ENCODE peak calls at places on chromosomes 7 and 10, in five cellular contexts. One of them, this sample, is unnamed.
A peak's percentile ranks its signal among the peaks of the same experiment; 100 is the strongest.

GRCh38 chr7:113113912-113114311 is 4.4 kb downstream of the SMIM30 start:
- DNase-seq in HepG2: peak; percentile 2
- DNase-seq in A549: no peak
- DNase-seq in IMR-90: no peak
- DNase-seq in GM12878: no peak
- DNase-seq in this sample: peak; percentile 23

GRCh38 chr10:22322663-22323160 is 1.8 kb downstream of the BMI1 start:
- DNase-seq in A549: no peak
- DNase-seq in GM12878: no peak
- DNase-seq in HepG2: no peak
- DNase-seq in IMR-90: no peak
- DNase-seq in this sample: no peak

GRCh38 chr7:1508277-1508758 is 4.1 kb upstream of the INTS1 start:
- DNase-seq in IMR-90: no peak
- DNase-seq in HepG2: no peak
- DNase-seq in A549: no peak
- DNase-seq in GM12878: no peak
- DNase-seq in this sample: no peak

GRCh38 chr10:91163269-91163708 is 57.2 kb upstream of the PCGF5 start:
- DNase-seq in HepG2: peak; percentile 41
- DNase-seq in A549: peak; percentile 14
- DNase-seq in IMR-90: peak; percentile 62
- DNase-seq in GM12878: no peak
- DNase-seq in this sample: peak; percentile 81

GRCh38 chr7:311796-312195 is 21.8 kb downstream of the FOXL3 start:
- DNase-seq in GM12878: no peak
- DNase-seq in IMR-90: no peak
- DNase-seq in A549: no peak
- DNase-seq in HepG2: no peak
- DNase-seq in this sample: no peak

GRCh38 chr10:58467931-58468635 is 44.6 kb upstream of the BICC1 start:
- DNase-seq in GM12878: no peak
- DNase-seq in HepG2: peak; percentile 37
- DNase-seq in A549: no peak
- DNase-seq in IMR-90: no peak
- DNase-seq in this sample: no peak

GRCh38 chr7:41573017-41573416 is 129.9 kb downstream of the INHBA start:
- DNase-seq in GM12878: no peak
- DNase-seq in HepG2: no peak
- DNase-seq in IMR-90: peak; percentile 76
- DNase-seq in A549: no peak
- DNase-seq in this sample: no peak

GRCh38 chr10:73433538-73433867 is at the start of gene MSS51:
- DNase-seq in A549: no peak
- DNase-seq in HepG2: no peak
- DNase-seq in IMR-90: no peak
- DNase-seq in GM12878: no peak
- DNase-seq in this sample: no peak

GRCh38 chr10:130936844-130937243 is 374.7 kb downstream of the TCERG1L start:
- DNase-seq in A549: no peak
- DNase-seq in HepG2: no peak
- DNase-seq in IMR-90: no peak
- DNase-seq in GM12878: no peak
- DNase-seq in this sample: no peak

GRCh38 chr10:72712136-72712535 is 20.2 kb downstream of the MCU start:
- DNase-seq in GM12878: no peak
- DNase-seq in IMR-90: peak; percentile 61
- DNase-seq in HepG2: no peak
- DNase-seq in A549: no peak
- DNase-seq in this sample: no peak

GRCh38 chr10:31754803-31755624 is 173.6 kb downstream of the ARHGAP12 start:
- DNase-seq in GM12878: no peak
- DNase-seq in IMR-90: no peak
- DNase-seq in HepG2: peak; percentile 23
- DNase-seq in A549: no peak
- DNase-seq in this sample: no peak

GRCh38 chr10:69383485-69384089 is 33.1 kb downstream of the TACR2 start:
- DNase-seq in GM12878: no peak
- DNase-seq in A549: no peak
- DNase-seq in HepG2: peak; percentile 13
- DNase-seq in IMR-90: peak; percentile 84
- DNase-seq in this sample: no peak

GRCh38 chr10:3186365-3186764 is 13.8 kb upstream of the PITRM1 start:
- DNase-seq in GM12878: no peak
- DNase-seq in A549: no peak
- DNase-seq in IMR-90: no peak
- DNase-seq in HepG2: no peak
- DNase-seq in this sample: no peak

GRCh38 chr10:93454146-93454545 is 28.0 kb downstream of the MYOF start:
- DNase-seq in IMR-90: no peak
- DNase-seq in A549: no peak
- DNase-seq in HepG2: no peak
- DNase-seq in GM12878: no peak
- DNase-seq in this sample: no peak

GRCh38 chr7:139131622-139132021 is 22.1 kb upstream of the ZC3HAV1 start:
- DNase-seq in HepG2: no peak
- DNase-seq in A549: no peak
- DNase-seq in IMR-90: no peak
- DNase-seq in GM12878: no peak
- DNase-seq in this sample: no peak

GRCh38 chr10:8336629-8337331 is 282.3 kb downstream of the GATA3 start:
- DNase-seq in A549: no peak
- DNase-seq in HepG2: peak; percentile 39
- DNase-seq in IMR-90: no peak
- DNase-seq in GM12878: no peak
- DNase-seq in this sample: no peak

GRCh38 chr7:99679032-99679399 is 780 bp downstream of the CYP3A5 start:
- DNase-seq in A549: peak; percentile 90
- DNase-seq in GM12878: no peak
- DNase-seq in IMR-90: peak; percentile 22
- DNase-seq in HepG2: peak; percentile 83
- DNase-seq in this sample: no peak

GRCh38 chr10:79190740-79191261 is 122.0 kb downstream of the ZMIZ1 start:
- DNase-seq in HepG2: no peak
- DNase-seq in GM12878: no peak
- DNase-seq in A549: no peak
- DNase-seq in IMR-90: no peak
- DNase-seq in this sample: no peak

GRCh38 chr10:51422311-51423120 is 276.9 kb downstream of the CSTF2T start:
- DNase-seq in HepG2: peak; percentile 15
- DNase-seq in IMR-90: peak; percentile 76
- DNase-seq in A549: peak; percentile 13
- DNase-seq in GM12878: peak; percentile 8
- DNase-seq in this sample: peak; percentile 21

GRCh38 chr10:76179806-76180205 is 748.4 kb downstream of the LRMDA start:
- DNase-seq in HepG2: no peak
- DNase-seq in A549: no peak
- DNase-seq in GM12878: no peak
- DNase-seq in IMR-90: no peak
- DNase-seq in this sample: no peak

GRCh38 chr7:44962483-44963251 is 16.1 kb downstream of the MYO1G start:
- DNase-seq in GM12878: no peak
- DNase-seq in A549: no peak
- DNase-seq in HepG2: no peak
- DNase-seq in IMR-90: no peak
- DNase-seq in this sample: peak; percentile 45

GRCh38 chr10:120132811-120133210 is 240.3 kb downstream of the SEC23IP start:
- DNase-seq in IMR-90: no peak
- DNase-seq in A549: no peak
- DNase-seq in HepG2: no peak
- DNase-seq in GM12878: no peak
- DNase-seq in this sample: no peak

GRCh38 chr7:2635148-2635668 is 3.4 kb downstream of the TTYH3 start:
- DNase-seq in HepG2: no peak
- DNase-seq in GM12878: no peak
- DNase-seq in A549: no peak
- DNase-seq in IMR-90: no peak
- DNase-seq in this sample: no peak

GRCh38 chr10:84375011-84375410 is 46.6 kb downstream of the CCSER2 start:
- DNase-seq in IMR-90: peak; percentile 69
- DNase-seq in A549: no peak
- DNase-seq in HepG2: peak; percentile 51
- DNase-seq in GM12878: peak; percentile 34
- DNase-seq in this sample: peak; percentile 29

GRCh38 chr10:230758-231157 is 95.5 kb downstream of the ZMYND11 start:
- DNase-seq in IMR-90: no peak
- DNase-seq in GM12878: no peak
- DNase-seq in HepG2: peak; percentile 15
- DNase-seq in A549: peak; percentile 17
- DNase-seq in this sample: peak; percentile 33

GRCh38 chr7:2806571-2806970 is 37.5 kb downstream of the GNA12 start:
- DNase-seq in GM12878: no peak
- DNase-seq in A549: no peak
- DNase-seq in HepG2: no peak
- DNase-seq in IMR-90: no peak
- DNase-seq in this sample: no peak

GRCh38 chr10:82874671-82875070 is 999.7 kb downstream of the NRG3 start:
- DNase-seq in A549: no peak
- DNase-seq in GM12878: no peak
- DNase-seq in HepG2: no peak
- DNase-seq in IMR-90: no peak
- DNase-seq in this sample: no peak

GRCh38 chr7:102976493-102976892 is 63.7 kb downstream of the LRRC17 start:
- DNase-seq in IMR-90: no peak
- DNase-seq in A549: no peak
- DNase-seq in GM12878: no peak
- DNase-seq in HepG2: no peak
- DNase-seq in this sample: no peak
- TF ChIP-seq RFX5 in IMR-90: no peak
- TF ChIP-seq RFX5 in A549: no peak
- TF ChIP-seq RFX5 in GM12878: no peak
- TF ChIP-seq RFX5 in HepG2: no peak
- TF ChIP-seq RFX5 in this sample: no peak

GRCh38 chr10:45319702-45320101 is 4.3 kb upstream of the OR13A1 start:
- DNase-seq in GM12878: no peak
- DNase-seq in IMR-90: no peak
- DNase-seq in HepG2: no peak
- DNase-seq in A549: no peak
- DNase-seq in this sample: no peak
- TF ChIP-seq RFX5 in GM12878: no peak
- TF ChIP-seq RFX5 in IMR-90: no peak
- TF ChIP-seq RFX5 in HepG2: no peak
- TF ChIP-seq RFX5 in A549: no peak
- TF ChIP-seq RFX5 in this sample: no peak

DNA sequence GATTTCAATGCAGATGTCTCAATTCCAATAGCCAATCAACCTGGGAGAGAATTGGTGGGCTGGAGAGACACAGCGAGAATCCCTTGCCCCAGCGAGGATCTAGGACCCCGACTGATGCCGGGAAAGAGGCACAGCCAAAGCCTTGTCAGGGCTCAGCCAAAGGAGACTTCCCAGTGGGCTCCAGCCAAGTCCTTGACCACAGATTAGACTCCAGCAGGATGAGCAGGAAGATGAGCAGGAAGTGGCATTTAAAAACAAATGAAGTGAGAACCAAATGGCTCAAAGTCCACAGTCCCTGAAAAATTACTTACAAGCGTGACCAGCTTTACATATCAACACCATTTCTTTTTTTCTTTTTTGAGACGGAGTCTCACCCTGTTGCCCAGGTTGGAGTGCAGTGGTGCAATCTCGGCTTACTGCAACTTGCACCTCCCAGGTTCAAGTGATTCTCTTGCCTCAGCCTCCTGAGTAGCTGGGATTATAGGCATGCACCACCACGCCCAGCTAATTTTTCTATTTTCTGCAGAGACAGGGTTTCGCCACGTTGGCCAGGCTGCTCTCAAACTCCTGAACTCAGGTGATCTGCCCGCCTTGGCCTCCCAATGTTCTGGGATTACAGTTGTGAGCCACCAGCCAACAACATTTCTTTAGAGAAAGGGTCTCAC is 40.2 kb downstream of the CTBP2 start:
- DNase-seq in A549: no peak
- DNase-seq in IMR-90: peak; percentile 54
- DNase-seq in HepG2: no peak
- DNase-seq in GM12878: no peak
- DNase-seq in this sample: no peak
- TF ChIP-seq RFX5 in A549: no peak
- TF ChIP-seq RFX5 in IMR-90: no peak
- TF ChIP-seq RFX5 in HepG2: no peak
- TF ChIP-seq RFX5 in GM12878: no peak
- TF ChIP-seq RFX5 in this sample: no peak

DNA sequence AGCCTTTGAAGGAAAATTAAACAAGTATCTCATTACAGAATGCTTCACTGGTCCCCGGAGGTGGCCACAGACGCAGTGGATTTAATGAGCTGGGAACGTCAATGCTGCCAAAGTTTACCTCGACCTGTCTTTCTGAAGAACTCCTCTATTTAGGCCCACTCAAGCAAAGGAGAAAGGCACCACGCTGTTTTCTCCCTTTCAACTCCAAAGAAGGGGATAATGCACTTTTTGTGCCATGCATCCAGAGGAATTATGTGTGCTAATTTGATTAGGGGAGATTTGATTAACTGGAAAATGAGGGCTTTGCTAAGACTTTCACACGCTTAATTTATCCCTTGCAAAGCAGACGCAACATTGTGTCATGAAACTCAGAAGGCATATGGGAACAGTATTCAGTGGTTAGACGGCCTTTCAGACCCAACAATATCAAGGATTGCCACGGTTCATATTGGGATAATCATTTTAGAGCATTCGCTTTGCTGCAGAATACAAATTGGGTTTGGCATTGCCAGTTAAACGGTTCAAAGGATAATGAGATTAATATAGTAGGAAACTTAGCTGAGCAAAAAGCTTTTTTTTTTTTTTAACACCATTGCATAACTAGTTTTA is 558.6 kb upstream of the GALNT17 start:
- DNase-seq in HepG2: no peak
- DNase-seq in GM12878: no peak
- DNase-seq in A549: no peak
- DNase-seq in IMR-90: no peak
- DNase-seq in this sample: no peak
- TF ChIP-seq RFX5 in HepG2: no peak
- TF ChIP-seq RFX5 in GM12878: no peak
- TF ChIP-seq RFX5 in A549: no peak
- TF ChIP-seq RFX5 in IMR-90: no peak
- TF ChIP-seq RFX5 in this sample: no peak

GRCh38 chr10:124451227-124451807 is 1.5 kb upstream of the NKX1-2 start:
- DNase-seq in GM12878: no peak
- DNase-seq in IMR-90: no peak
- DNase-seq in A549: no peak
- DNase-seq in HepG2: no peak
- DNase-seq in this sample: no peak

GRCh38 chr10:124448696-124449169 is 1.1 kb downstream of the NKX1-2 start:
- DNase-seq in IMR-90: no peak
- DNase-seq in GM12878: no peak
- DNase-seq in A549: no peak
- DNase-seq in HepG2: no peak
- DNase-seq in this sample: peak; percentile 54

GRCh38 chr10:124450783-124451057 is 885 bp upstream of the NKX1-2 start:
- DNase-seq in GM12878: no peak
- DNase-seq in IMR-90: no peak
- DNase-seq in A549: no peak
- DNase-seq in HepG2: no peak
- DNase-seq in this sample: no peak

GRCh38 chr10:124449170-124450009 is 445 bp downstream of the NKX1-2 start:
- DNase-seq in IMR-90: no peak
- DNase-seq in HepG2: no peak
- DNase-seq in A549: no peak
- DNase-seq in GM12878: no peak
- DNase-seq in this sample: peak; percentile 55

GRCh38 chr10:124450010-124450782 is at the start of gene NKX1-2:
- DNase-seq in GM12878: no peak
- DNase-seq in HepG2: no peak
- DNase-seq in A549: no peak
- DNase-seq in IMR-90: no peak
- DNase-seq in this sample: peak; percentile 80
- TF ChIP-seq RFX5 in GM12878: no peak
- TF ChIP-seq RFX5 in HepG2: no peak
- TF ChIP-seq RFX5 in A549: no peak
- TF ChIP-seq RFX5 in IMR-90: no peak
- TF ChIP-seq RFX5 in this sample: no peak

This sample was measured in SK-N-SH.